ENCODE peak calls at places on chromosome 6, in eight cellular contexts. O is cardiac muscle cell; D is AG09319; A is nucleus accumbens; H is activated CD4-positive, CD25-positive, alpha-beta regulatory T cell; I is stomach; Z is nephron progenitor cell; N is lung microvascular endothelial cell. X is an unnamed sample.

GRCh38 chr6:136771306-136771705 is 21.0 kb downstream of the MAP3K5 start:
- DNase-seq in N (no peak), I (no peak), A (no peak), D (no peak), H (no peak), Z (no peak), O (no peak), X (no peak)

GRCh38 chr6:143878272-143878760 is 14.0 kb downstream of the ZC2HC1B start:
- DNase-seq in A (no peak), D (no peak), O (no peak), Z (no peak), H (no peak), I (no peak), N (no peak), X (no peak)

GRCh38 chr6:164415832-164416563 is 893.4 kb downstream of the C6orf118 start:
- DNase-seq in H (no peak), I (no peak), A (no peak), N (peak; percentile 49), O (no peak), D (no peak), Z (no peak), X (no peak)

GRCh38 chr6:23522751-23523527 is 603.1 kb upstream of the NRSN1 start:
- DNase-seq in D (no peak), H (no peak), O (no peak), N (no peak), I (no peak), Z (no peak), A (no peak), X (no peak)

GRCh38 chr6:42845327-42845694 is 34.1 kb upstream of the RPL7L1 start:
- DNase-seq in H (no peak), Z (no peak), O (no peak), I (no peak), N (no peak), A (no peak), D (no peak), X (no peak)

GRCh38 chr6:1313364-1313754 is 1.5 kb downstream of the FOXQ1 start:
- DNase-seq in A (no peak), D (no peak), N (no peak), H (no peak), O (no peak), I (no peak), Z (no peak), X (no peak)

GRCh38 chr6:93048381-93048780 is 371.0 kb downstream of the EPHA7 start:
- DNase-seq in Z (no peak), H (no peak), I (no peak), D (no peak), O (no peak), N (no peak), A (no peak), X (no peak)

GRCh38 chr6:52361347-52361944 is 505 bp upstream of the PAQR8 start:
- DNase-seq in H (peak; percentile 10), O (no peak), D (peak; percentile 14), Z (no peak), A (no peak), I (no peak), N (no peak), X (no peak)

GRCh38 chr6:134468633-134469032 is 150.7 kb upstream of the SGK1 start:
- DNase-seq in H (no peak), N (no peak), Z (no peak), O (no peak), I (no peak), D (no peak), A (no peak), X (no peak)

GRCh38 chr6:23526519-23526918 is 599.5 kb upstream of the NRSN1 start:
- DNase-seq in I (no peak), H (no peak), D (no peak), N (no peak), A (no peak), Z (no peak), O (no peak), X (no peak)

GRCh38 chr6:11288065-11288464 is 55.6 kb upstream of the NEDD9 start:
- DNase-seq in D (no peak), N (no peak), H (no peak), Z (no peak), A (no peak), O (no peak), I (peak; percentile 81), X (no peak)

GRCh38 chr6:148195511-148195910 is 147.1 kb upstream of the SASH1 start:
- DNase-seq in O (no peak), A (no peak), I (no peak), D (no peak), N (no peak), H (no peak), Z (no peak), X (no peak)

GRCh38 chr6:25027221-25027916 is 91.6 kb upstream of the RIPOR2 start:
- DNase-seq in D (no peak), A (no peak), Z (no peak), H (peak; percentile 60), N (no peak), O (no peak), I (peak; percentile 39), X (no peak)

GRCh38 chr6:156988276-156989158 is 211.3 kb downstream of the ARID1B start:
- DNase-seq in H (no peak), O (peak; percentile 26), Z (peak; percentile 14), D (no peak), I (no peak), N (peak; percentile 6), A (no peak), X (no peak)